ENCODE peak calls at places on chromosome 5, in nine cellular contexts. R, Q, Y, W, D, A, V, F and P are unnamed samples.

GRCh38 chr5:21263361-21263760 is 1275.4 kb upstream of the CDH18 start:
- DNase-seq in V (no peak), D (no peak), Y (no peak), F (no peak), W (no peak), Q (no peak), R (no peak), A (no peak), P (no peak)

GRCh38 chr5:137498736-137499505 is at the start of gene SPOCK1:
- DNase-seq in V (peak; percentile 93), A (peak; percentile 96), D (peak; percentile 34), Y (peak; percentile 72), W (peak; percentile 76), R (peak; percentile 80), Q (peak; percentile 69), F (peak; percentile 86), P (peak; percentile 60)

GRCh38 chr5:155434681-155435080 is 421.1 kb downstream of the KIF4B start:
- DNase-seq in D (no peak), R (no peak), Y (no peak), V (no peak), A (no peak), Q (no peak), F (no peak), W (no peak), P (no peak)

GRCh38 chr5:36558652-36559051 is 47.8 kb upstream of the SLC1A3 start:
- DNase-seq in D (no peak), F (no peak), Q (no peak), A (no peak), W (no peak), Y (no peak), V (no peak), R (no peak), P (no peak)

GRCh38 chr5:110086658-110087388 is 397.1 kb downstream of the MAN2A1 start:
- DNase-seq in Q (peak; percentile 73), V (no peak), D (no peak), W (no peak), A (no peak), R (no peak), Y (no peak), F (peak; percentile 75), P (peak; percentile 82)

GRCh38 chr5:154371687-154372086 is 74.1 kb upstream of the SAP30L start:
- DNase-seq in V (no peak), W (no peak), F (no peak), Q (peak; percentile 76), R (no peak), D (no peak), A (no peak), Y (no peak), P (peak; percentile 74)

GRCh38 chr5:108143581-108143980 is 238.3 kb downstream of the FBXL17 start:
- DNase-seq in R (no peak), F (no peak), V (no peak), Q (no peak), Y (no peak), A (no peak), W (no peak), D (no peak), P (no peak)

GRCh38 chr5:133706732-133707430 is 94.5 kb upstream of the FSTL4 start:
- DNase-seq in D (no peak), Y (no peak), Q (no peak), W (peak; percentile 11), F (no peak), A (no peak), V (no peak), R (no peak), P (no peak)

GRCh38 chr5:149224282-149224681 is 47.4 kb upstream of the AFAP1L1 start:
- DNase-seq in W (no peak), D (no peak), A (no peak), Q (no peak), R (no peak), Y (peak; percentile 75), V (no peak), F (no peak), P (no peak)

GRCh38 chr5:150560401-150561191 is 52.7 kb downstream of the NDST1 start:
- DNase-seq in W (peak; percentile 80), Q (peak; percentile 99), R (peak; percentile 92), A (peak; percentile 89), F (peak; percentile 73), V (peak; percentile 92), Y (peak; percentile 48), D (peak; percentile 75), P (peak; percentile 93)

DNA sequence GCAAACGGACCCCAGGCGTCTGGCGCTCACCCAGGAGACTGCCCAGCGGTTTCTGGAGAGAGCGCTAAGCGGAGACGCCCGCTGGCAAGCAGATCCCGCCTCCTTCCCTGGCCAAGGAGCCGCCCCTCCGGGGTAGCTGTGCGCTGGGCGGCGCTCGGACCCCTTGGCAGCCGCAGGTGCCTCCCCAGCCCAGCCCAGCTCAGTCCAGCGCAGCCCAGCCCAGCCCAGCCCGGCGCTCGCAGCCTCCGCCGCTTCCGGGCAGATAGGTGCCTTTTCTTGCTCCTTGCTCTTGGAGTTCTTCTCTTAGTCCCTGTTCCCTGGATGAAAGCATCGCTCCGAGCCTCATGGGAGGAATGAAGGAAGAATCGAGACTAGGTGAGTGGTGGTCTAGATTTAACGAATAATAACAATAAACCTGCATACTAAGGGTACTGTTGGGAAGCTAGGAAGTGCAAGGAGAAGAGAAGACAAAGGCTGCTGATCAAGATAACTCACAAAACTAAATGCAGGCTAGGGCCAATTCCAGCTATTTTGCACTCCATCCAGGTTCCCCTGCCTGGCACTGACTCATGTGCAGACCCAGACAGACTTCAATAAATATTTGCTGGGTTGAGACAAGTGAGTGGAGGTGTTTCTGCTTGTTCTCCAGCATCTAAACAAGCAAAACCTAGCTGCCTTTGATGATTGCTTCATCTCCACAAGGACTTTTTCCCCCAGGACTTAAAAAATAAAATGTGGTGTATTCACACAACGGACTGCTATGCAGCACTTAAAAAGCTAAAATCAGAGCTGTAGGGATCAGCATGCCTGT is at the start of gene STK32A:
- DNase-seq in A (peak; percentile 92), Y (peak; percentile 34), F (peak; percentile 81), V (peak; percentile 80), Q (peak; percentile 10), R (no peak), W (peak; percentile 91), D (no peak), P (peak; percentile 43)
- H3K27ac ChIP-seq in A (no peak within 1 kb of the TSS), Y (peak within 1 kb of the TSS; percentile 62), F (no peak within 1 kb of the TSS), V (no peak within 1 kb of the TSS), Q (peak within 1 kb of the TSS; percentile 85), R (peak within 1 kb of the TSS; percentile 68), W (peak within 1 kb of the TSS; percentile 0), D (no peak within 1 kb of the TSS), P (peak within 1 kb of the TSS; percentile 93)

GRCh38 chr5:52807723-52808122 is 20.0 kb downstream of the ITGA1 start:
- DNase-seq in D (no peak), F (no peak), Y (no peak), Q (no peak), V (no peak), A (no peak), W (no peak), R (no peak), P (no peak)
- H3K4me1 ChIP-seq in D (peaks cover 3% of the 10 kb centered on the region), F (peaks cover 44% of the 10 kb centered on the region), Y (peaks cover 91% of the 10 kb centered on the region), Q (peaks cover 6% of the 10 kb centered on the region), V (peaks cover 3% of the 10 kb centered on the region), A (peaks cover 12% of the 10 kb centered on the region), W (no peaks in the 10 kb centered on the region), R (peaks cover 57% of the 10 kb centered on the region), P (peaks cover 10% of the 10 kb centered on the region)

DNA sequence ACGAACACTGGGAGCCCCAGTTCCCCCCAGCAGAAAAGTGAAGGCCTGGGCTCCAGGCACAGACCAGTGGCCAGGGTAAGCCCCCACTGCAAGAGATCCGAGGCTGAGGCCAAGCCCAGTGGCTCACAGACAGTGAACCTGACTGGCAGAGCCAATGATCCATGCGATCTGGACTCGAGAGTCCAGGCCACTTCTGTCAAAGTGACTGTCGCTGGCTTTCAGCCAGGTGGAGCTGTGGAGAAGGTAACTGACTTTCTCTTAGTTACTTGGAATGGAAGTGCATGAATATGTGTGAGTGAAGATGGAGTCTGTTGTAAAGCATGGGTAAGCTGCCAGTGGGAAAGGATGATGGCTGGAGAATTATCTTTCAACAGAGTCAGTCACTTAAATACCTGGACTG is 99.7 kb downstream of the GOLPH3 start:
- DNase-seq in W (no peak), R (no peak), Y (no peak), Q (no peak), A (peak; percentile 22), D (no peak), V (peak; percentile 52), F (no peak), P (no peak)
- TF ChIP-seq CTCF in W (peak; percentile 45), R (no peak), Y (no peak), Q (no peak), A (no peak), D (no peak), V (no peak), F (no peak), P (no peak)

GRCh38 chr5:9775339-9775738 is 145.2 kb upstream of the TAS2R1 start:
- DNase-seq in V (no peak), F (no peak), Q (no peak), Y (no peak), A (no peak), R (no peak), W (no peak), D (no peak), P (no peak)
- H3K27ac ChIP-seq in V (no peak overlapping the region), F (no peak overlapping the region), Q (no peak overlapping the region), Y (no peak overlapping the region), A (no peak overlapping the region), R (no peak overlapping the region), W (no peak overlapping the region), D (no peak overlapping the region), P (no peak overlapping the region)

DNA sequence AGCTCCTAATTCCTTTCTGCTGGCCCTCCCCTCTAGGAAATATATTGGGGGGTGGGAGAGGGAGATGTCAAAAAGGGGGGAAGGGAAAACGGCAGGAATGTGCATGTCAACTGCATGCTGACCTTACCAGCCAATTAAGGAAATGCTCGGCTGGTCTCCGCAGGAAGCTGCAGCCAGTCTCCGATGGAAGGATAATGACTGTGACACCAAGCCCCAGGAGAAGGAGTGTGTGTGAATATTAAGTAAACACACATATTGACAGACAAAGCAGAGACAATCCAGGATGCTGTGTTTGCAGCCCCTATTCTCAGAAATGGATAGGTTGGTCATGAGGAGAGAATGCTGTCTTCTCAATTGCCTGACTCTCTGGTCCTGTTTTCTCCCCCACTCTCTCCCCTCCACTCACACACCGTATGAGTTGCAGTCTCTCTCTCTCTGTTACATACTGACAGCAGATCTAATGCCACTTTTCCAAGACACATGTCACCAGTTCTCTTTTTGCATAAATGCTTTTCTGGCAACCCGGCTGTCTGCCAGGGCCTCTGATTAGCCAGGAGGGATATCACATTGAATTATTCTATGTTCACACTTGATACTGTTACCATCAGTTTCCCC is 85.7 kb downstream of the EPB41L4A start:
- DNase-seq in W (no peak), V (no peak), R (no peak), F (no peak), Q (no peak), D (no peak), Y (no peak), A (peak; percentile 29), P (no peak)
- H3K4me1 ChIP-seq in W (peaks cover 8% of the 10 kb centered on the region), V (peaks cover 6% of the 10 kb centered on the region), R (peaks cover 3% of the 10 kb centered on the region), F (peaks cover 3% of the 10 kb centered on the region), Q (peaks cover 7% of the 10 kb centered on the region), D (no peaks in the 10 kb centered on the region), Y (peaks cover 97% of the 10 kb centered on the region), A (peaks cover 30% of the 10 kb centered on the region), P (peaks cover 18% of the 10 kb centered on the region)

DNA sequence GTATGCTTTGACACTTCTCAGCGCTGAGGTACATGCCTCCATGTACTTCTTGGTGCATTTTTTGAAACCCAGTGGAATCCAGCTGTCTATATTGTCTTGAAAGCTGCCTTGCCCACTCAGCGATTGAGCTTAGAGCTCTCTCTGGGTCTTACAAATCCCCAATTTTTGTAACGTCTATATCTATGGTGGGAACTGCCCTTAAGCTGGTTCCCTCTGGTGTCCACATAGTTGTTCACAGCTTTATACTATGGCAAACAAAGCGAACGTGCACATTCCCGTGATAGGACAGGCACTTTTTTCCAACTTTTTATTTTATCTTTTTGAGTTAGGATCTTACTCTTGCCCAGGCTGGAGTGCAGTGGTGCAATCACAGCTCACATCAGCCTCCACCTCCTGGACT is 20.9 kb downstream of the CDHR2 start:
- DNase-seq in D (no peak), Y (no peak), Q (no peak), A (no peak), V (no peak), W (no peak), F (no peak), R (no peak), P (no peak)
- TF ChIP-seq CTCF in D (no peak), Y (no peak), Q (no peak), A (no peak), V (peak; percentile 26), W (no peak), F (no peak), R (no peak), P (no peak)